ENCODE peak calls at places on chromosome 2, in five cellular contexts. H, Z, L, I and B are unnamed samples.

GRCh38 chr2:39469807-39470206 is 32.7 kb upstream of the MAP4K3 start:
- DNase-seq in I (peak), Z (peak), H (peak), L (peak), B (no peak)

GRCh38 chr2:88329815-88330603 is 122.5 kb downstream of the FOXI3 start:
- DNase-seq in L (peak), Z (no peak), I (no peak), H (peak), B (no peak)

GRCh38 chr2:83369601-83370418 is 1089.3 kb downstream of the SUCLG1 start:
- DNase-seq in Z (no peak), L (no peak), I (no peak), H (no peak), B (no peak)

GRCh38 chr2:226683926-226684562 is 115.6 kb downstream of the IRS1 start:
- DNase-seq in H (no peak), I (peak), L (no peak), Z (no peak), B (no peak)

GRCh38 chr2:164910091-164910899 is 45.0 kb downstream of the SLC38A11 start:
- DNase-seq in L (no peak), I (peak), H (no peak), Z (peak), B (no peak)

GRCh38 chr2:138632066-138632465 is 130.5 kb downstream of the SPOPL start:
- DNase-seq in Z (no peak), H (no peak), L (no peak), I (no peak), B (no peak)

GRCh38 chr2:28568533-28568932 is 72.7 kb downstream of the PLB1 start:
- DNase-seq in H (no peak), Z (no peak), L (no peak), I (no peak), B (no peak)

GRCh38 chr2:132403176-132403575 is 13.4 kb upstream of the GPR39 start:
- DNase-seq in H (no peak), I (no peak), Z (no peak), L (no peak), B (no peak)

GRCh38 chr2:11873766-11874165 is 127.3 kb downstream of the LPIN1 start:
- DNase-seq in Z (peak), I (no peak), H (no peak), L (no peak), B (no peak)

GRCh38 chr2:159925975-159926374 is 128.0 kb upstream of the CD302 start:
- DNase-seq in L (no peak), I (no peak), H (no peak), Z (no peak), B (no peak)

GRCh38 chr2:219207884-219208740 is 1.5 kb downstream of the ZFAND2B start:
- DNase-seq in I (no peak), L (no peak), Z (no peak), H (peak), B (no peak)

GRCh38 chr2:183209395-183210028 is 85.3 kb downstream of the NUP35 start:
- DNase-seq in L (no peak), Z (no peak), I (no peak), H (no peak), B (no peak)

GRCh38 chr2:152924722-152925121 is 206.3 kb downstream of the ARL6IP6 start:
- DNase-seq in L (no peak), I (no peak), H (no peak), Z (no peak), B (no peak)

GRCh38 chr2:158781562-158781961 is 13.6 kb upstream of the DAPL1 start:
- DNase-seq in Z (no peak), H (no peak), I (no peak), L (peak), B (no peak)

GRCh38 chr2:241940329-241940728 is 70.8 kb downstream of the RTP5 start:
- DNase-seq in H (no peak), I (no peak), L (no peak), Z (no peak), B (peak)

GRCh38 chr2:134586289-134586980 is 132.4 kb downstream of the TMEM163 start:
- DNase-seq in H (no peak), Z (no peak), I (no peak), L (no peak), B (no peak)

GRCh38 chr2:201156051-201156450 is 26.9 kb upstream of the CASP10 start:
- DNase-seq in L (no peak), H (no peak), Z (no peak), I (no peak), B (no peak)

GRCh38 chr2:178804791-178805190 is 2.4 kb downstream of the TTN start:
- DNase-seq in I (no peak), H (no peak), Z (peak), L (peak), B (no peak)

GRCh38 chr2:12613137-12613912 is 103.4 kb upstream of the TRIB2 start:
- DNase-seq in Z (no peak), L (peak), H (no peak), I (no peak), B (no peak)

GRCh38 chr2:218883491-218884490 is 3.1 kb downstream of the WNT10A start:
- DNase-seq in H (no peak), I (peak), Z (no peak), L (peak), B (no peak)

GRCh38 chr2:18251486-18251885 is 309.0 kb downstream of the RDH14 start:
- DNase-seq in L (no peak), Z (no peak), H (no peak), I (no peak), B (no peak)

GRCh38 chr2:133415210-133415876 is 152.9 kb downstream of the NCKAP5 start:
- DNase-seq in H (no peak), I (no peak), L (no peak), Z (no peak), B (no peak)

GRCh38 chr2:228987441-228988155 is 283.5 kb downstream of the PID1 start:
- DNase-seq in Z (no peak), I (no peak), L (no peak), H (no peak), B (no peak)

GRCh38 chr2:219551863-219552381 is 8.1 kb downstream of the TMEM198 start:
- DNase-seq in I (peak), L (no peak), H (peak), Z (no peak), B (no peak)

GRCh38 chr2:71452565-71452964 is 796 bp upstream of the DYSF start:
- DNase-seq in Z (no peak), H (peak), I (no peak), L (peak), B (no peak)
- TF ChIP-seq CTCF in Z (peak), H (peak), I (no peak), L (peak), B (no peak)

GRCh38 chr2:204051476-204051875 is 114.9 kb downstream of the ICOS start:
- DNase-seq in L (peak), I (no peak), Z (no peak), H (peak), B (no peak)
- TF ChIP-seq CTCF in L (peak), I (no peak), Z (peak), H (peak), B (peak)

DNA sequence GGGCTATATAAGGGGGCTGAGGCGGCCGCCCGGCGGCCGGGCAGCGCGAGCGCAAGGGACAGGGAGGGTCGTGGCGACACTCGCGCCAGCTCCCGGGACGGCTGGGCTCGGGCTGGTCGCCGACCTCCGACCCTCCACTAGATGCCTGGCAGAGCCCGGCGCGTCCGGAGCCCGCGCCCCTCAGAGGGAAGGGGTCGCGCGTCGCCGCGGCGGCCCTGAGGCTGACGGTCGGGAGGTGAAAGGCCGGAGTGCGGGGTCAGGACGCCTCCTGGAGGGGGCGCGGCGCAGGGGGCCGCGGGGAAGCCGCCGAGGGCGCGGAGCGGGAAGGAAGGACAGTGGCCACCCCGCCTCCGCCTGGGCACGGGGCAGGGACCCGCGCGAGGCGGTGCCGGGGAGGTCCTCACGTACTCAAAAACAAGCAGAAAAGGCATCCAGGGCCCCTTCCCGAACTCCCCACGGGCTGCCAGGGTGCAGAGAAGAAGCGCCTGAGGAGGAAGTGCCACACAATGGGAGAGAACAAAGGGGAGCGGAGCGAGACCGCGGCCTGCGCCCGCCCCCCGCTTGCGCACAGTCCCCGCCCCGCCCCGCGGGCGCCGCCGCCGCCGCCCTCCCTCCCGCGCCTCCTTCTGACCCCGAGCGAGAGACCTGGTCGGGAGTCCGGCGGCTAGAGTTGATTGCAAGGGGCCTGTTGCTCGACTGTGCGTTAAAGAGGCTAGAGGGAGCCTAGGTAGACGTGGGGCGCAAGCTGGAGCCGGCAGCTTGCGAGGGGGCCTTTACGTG is 791 bp upstream of the KLF7 start:
- DNase-seq in I (peak), Z (no peak), L (peak), H (peak), B (peak)
- TF ChIP-seq CTCF in I (peak), Z (no peak), L (peak), H (peak), B (peak)

DNA sequence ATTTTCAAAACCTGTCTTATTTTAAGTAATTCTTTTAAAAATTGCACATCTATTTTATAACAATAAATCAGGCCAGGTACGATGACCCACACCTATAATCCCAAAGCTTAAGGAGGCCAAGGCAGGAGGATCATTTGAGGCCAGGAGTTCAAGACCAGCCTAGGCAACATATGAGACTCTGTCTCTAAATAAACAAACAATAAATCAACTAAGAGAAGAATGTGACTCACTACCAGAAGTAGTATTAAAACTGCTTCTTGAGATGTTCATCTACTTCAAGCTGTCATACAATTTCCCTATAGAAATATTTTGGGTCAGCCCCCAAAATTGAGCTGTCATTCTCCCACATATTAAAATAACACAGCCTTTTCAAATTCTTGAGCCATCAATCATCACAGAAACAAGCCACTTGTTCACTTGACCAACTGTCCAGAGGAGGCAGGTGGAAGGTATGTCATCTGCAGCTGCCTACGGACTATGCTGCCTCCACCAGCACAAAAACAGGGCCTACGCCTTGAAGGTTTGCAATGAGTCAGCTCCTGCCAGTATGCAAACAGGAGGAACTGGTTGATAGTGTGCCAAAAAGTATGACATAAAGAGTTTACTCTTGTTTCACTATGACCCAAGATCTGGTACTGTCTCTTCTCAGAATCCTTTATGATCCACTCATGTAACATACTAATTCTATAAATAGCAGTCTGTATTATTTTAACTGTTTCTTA is 33.6 kb downstream of the KIDINS220 start:
- DNase-seq in L (no peak), Z (peak), H (no peak), I (peak), B (no peak)
- TF ChIP-seq CTCF in L (no peak), Z (no peak), H (no peak), I (peak), B (peak)

DNA sequence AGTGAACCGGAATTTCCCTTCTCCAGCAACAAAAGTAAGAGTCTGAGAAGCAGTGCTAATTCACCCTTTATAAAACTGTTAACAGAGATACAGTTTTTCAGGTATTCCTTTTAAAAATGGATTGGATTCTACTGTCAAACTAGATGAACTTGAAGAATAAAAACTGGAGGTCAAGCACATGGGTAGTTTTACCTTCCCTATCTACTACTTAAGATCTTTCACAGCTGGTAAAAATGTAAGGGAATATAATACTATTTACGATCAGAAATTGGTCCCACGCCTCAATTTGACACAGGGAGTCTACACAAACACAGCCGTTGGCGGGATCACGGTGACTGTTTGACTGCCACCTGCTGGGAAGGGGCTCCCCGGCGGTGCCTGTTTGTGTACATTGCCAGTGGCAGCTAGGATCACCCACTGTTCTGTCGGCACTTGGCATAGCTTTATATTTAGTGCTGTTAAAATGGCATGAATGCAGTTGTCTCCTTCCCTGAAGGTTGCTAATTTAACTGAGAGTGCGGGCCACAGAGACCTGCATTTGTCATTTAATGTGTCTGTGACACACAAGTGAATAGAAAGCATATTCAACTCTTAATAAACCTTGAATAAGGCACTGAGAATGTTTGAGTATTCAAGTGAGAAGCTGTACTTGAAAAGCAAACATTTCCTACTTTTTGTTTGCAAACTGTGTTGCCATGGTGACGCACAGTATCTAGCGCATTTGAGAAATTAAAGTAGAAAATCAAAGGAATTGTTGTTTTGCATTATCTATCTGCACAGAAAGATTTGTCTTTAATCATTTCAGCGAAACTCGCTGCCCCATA is 59.6 kb downstream of the ABCG8 start:
- DNase-seq in Z (no peak), H (no peak), L (peak), I (peak), B (peak)
- TF ChIP-seq CTCF in Z (peak), H (no peak), L (peak), I (peak), B (peak)

DNA sequence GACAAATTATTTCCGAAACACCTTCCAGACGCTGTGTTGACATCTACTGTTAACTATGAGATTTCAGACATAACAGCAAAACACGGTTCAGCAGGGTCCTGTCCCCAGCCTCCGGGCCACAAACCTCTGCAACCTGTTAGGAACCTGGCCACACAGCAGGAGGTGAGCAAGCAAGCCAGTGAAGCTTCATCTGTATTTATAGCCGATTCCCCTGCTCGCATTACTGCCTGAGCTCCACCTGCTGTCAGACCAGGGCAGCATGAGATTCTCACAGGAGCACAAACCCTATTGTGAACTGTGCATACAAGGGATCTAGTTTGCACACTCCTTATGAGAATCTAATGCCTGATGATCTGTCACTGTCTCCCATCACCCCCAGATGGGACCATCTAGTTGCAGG is 31.1 kb downstream of the NDUFA10 start:
- DNase-seq in L (no peak), I (no peak), H (no peak), Z (no peak), B (no peak)
- TF ChIP-seq CTCF in L (no peak), I (no peak), H (no peak), Z (no peak), B (no peak)

GRCh38 chr2:8500124-8501054 is 181.5 kb upstream of the ID2 start:
- DNase-seq in H (no peak), I (no peak), Z (no peak), L (no peak), B (no peak)
- TF ChIP-seq CTCF in H (no peak), I (no peak), Z (no peak), L (no peak), B (no peak)

GRCh38 chr2:85945172-85945571 is 56.4 kb upstream of the ST3GAL5 start:
- DNase-seq in L (no peak), I (no peak), H (no peak), Z (no peak), B (no peak)

GRCh38 chr2:85949280-85949679 is 60.5 kb upstream of the ST3GAL5 start:
- DNase-seq in H (no peak), L (no peak), Z (no peak), I (no peak), B (peak)

GRCh38 chr2:85945576-85945975 is 56.8 kb upstream of the ST3GAL5 start:
- DNase-seq in Z (no peak), H (no peak), L (no peak), I (no peak), B (peak)

GRCh38 chr2:85950743-85951142 is 62.0 kb upstream of the ST3GAL5 start:
- DNase-seq in H (no peak), L (no peak), I (no peak), Z (no peak), B (peak)

DNA sequence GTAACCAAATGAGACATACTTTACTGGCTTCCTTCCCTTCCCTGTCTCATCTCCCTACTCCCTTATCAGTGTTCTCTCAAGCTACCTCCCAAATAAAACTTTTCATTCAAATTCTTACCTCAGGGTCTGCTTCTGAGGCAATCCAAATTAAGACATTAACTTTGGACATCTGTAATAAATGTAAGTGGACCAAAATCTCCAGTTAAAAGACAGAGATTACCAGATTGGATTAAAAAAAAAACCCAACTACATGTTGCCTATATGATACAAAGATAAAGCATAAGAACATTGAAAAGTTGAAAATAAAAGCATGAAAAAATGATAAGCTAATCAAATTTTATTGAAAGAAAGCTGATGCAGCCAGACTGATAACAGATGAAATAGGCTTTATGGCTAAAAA is 58.8 kb upstream of the ST3GAL5 start:
- DNase-seq in I (no peak), Z (no peak), L (no peak), H (no peak), B (no peak)
- TF ChIP-seq CTCF in I (no peak), Z (no peak), L (no peak), H (no peak), B (no peak)

GRCh38 chr2:54899576-54900200 is 150.6 kb downstream of the RTN4 start:
- DNase-seq in Z (peak), H (no peak), I (no peak), L (peak), B (no peak)
- TF ChIP-seq CTCF in Z (peak), H (peak), I (peak), L (peak), B (peak)

GRCh38 chr2:73987109-73987947 is 2.6 kb downstream of the TET3 start:
- DNase-seq in Z (no peak), H (no peak), I (peak), L (peak), B (no peak)
- TF ChIP-seq CTCF in Z (no peak), H (no peak), I (peak), L (no peak), B (peak)